ENCODE peak calls at places on chromosomes 4 and X, in ten cellular contexts. V, P, E, Q, S, B, U, F, O and N are unnamed samples.

GRCh38 chrX:40095588-40096394 is 2.0 kb downstream of the BCOR start:
- DNase-seq in P (no peak), E (peak; percentile 50), F (peak; percentile 18), V (peak; percentile 68), S (no peak), U (peak; percentile 52), B (peak; percentile 74), Q (no peak), O (peak; percentile 45), N (no peak)

GRCh38 chrX:154918060-154918483 is 31.9 kb downstream of the F8A1 start:
- DNase-seq in U (peak; percentile 84), F (peak; percentile 84), Q (peak; percentile 82), S (no peak), P (peak; percentile 63), O (peak; percentile 89), V (no peak), E (peak; percentile 30), B (peak; percentile 66), N (peak; percentile 8)

GRCh38 chr4:8159522-8160232 is 1.1 kb upstream of the ABLIM2 start:
- DNase-seq in U (no peak), V (peak; percentile 53), P (no peak), O (no peak), F (no peak), Q (no peak), B (peak; percentile 57), S (no peak), E (no peak), N (no peak)

GRCh38 chr4:38870098-38870850 is 2.7 kb downstream of the FAM114A1 start:
- DNase-seq in Q (no peak), U (no peak), P (no peak), E (no peak), B (no peak), F (no peak), O (no peak), V (no peak), S (no peak), N (no peak)

GRCh38 chr4:150948069-150948468 is 67.0 kb downstream of the LRBA start:
- DNase-seq in O (no peak), S (no peak), F (no peak), B (no peak), V (no peak), P (no peak), E (no peak), U (no peak), Q (no peak), N (no peak)

GRCh38 chr4:104682311-104682710 is 187.6 kb upstream of the CXXC4 start:
- DNase-seq in V (no peak), Q (no peak), P (no peak), B (no peak), U (no peak), E (no peak), F (no peak), S (no peak), O (no peak), N (no peak)

GRCh38 chrX:39196192-39197102 is 395.2 kb downstream of the MID1IP1 start:
- DNase-seq in Q (peak; percentile 46), U (peak; percentile 92), B (no peak), O (peak; percentile 54), S (no peak), E (peak; percentile 57), F (peak; percentile 44), V (no peak), P (peak; percentile 27), N (no peak)

GRCh38 chrX:136192839-136193414 is 45.6 kb downstream of the FHL1 start:
- DNase-seq in P (no peak), U (peak; percentile 95), B (no peak), O (peak; percentile 50), F (no peak), S (no peak), V (no peak), Q (no peak), E (no peak), N (no peak)

GRCh38 chrX:110003167-110004156 is 548 bp downstream of the TMEM164 start:
- DNase-seq in B (no peak), Q (peak; percentile 44), U (peak; percentile 45), E (peak; percentile 26), F (peak; percentile 50), P (peak; percentile 18), S (no peak), O (peak; percentile 23), V (peak; percentile 62), N (no peak)

GRCh38 chrX:111854778-111855490 is 21.0 kb upstream of the TRPC5OS start:
- DNase-seq in F (peak; percentile 59), B (no peak), Q (peak; percentile 13), S (no peak), V (no peak), U (no peak), O (no peak), P (no peak), E (no peak), N (no peak)

GRCh38 chrX:122439836-122440235 is 744.2 kb upstream of the GRIA3 start:
- DNase-seq in P (no peak), U (no peak), F (no peak), S (no peak), B (no peak), O (no peak), V (no peak), Q (no peak), E (no peak), N (no peak)

GRCh38 chrX:69037786-69038185 is 127.5 kb downstream of the PJA1 start:
- DNase-seq in U (no peak), B (no peak), O (no peak), F (no peak), S (no peak), P (no peak), E (no peak), Q (no peak), V (no peak), N (no peak)

GRCh38 chr4:107213880-107214279 is 177.8 kb upstream of the DKK2 start:
- DNase-seq in U (no peak), F (no peak), V (no peak), O (no peak), S (no peak), P (no peak), E (no peak), B (no peak), Q (no peak), N (no peak)

GRCh38 chr4:170089274-170089742 is 448 bp downstream of the AADAT start:
- DNase-seq in B (peak; percentile 90), V (no peak), F (peak; percentile 11), Q (peak; percentile 73), U (peak; percentile 39), O (peak; percentile 45), P (no peak), E (no peak), S (no peak), N (peak; percentile 34)

GRCh38 chr4:174036563-174036962 is 246.9 kb downstream of the FBXO8 start:
- DNase-seq in Q (no peak), U (no peak), B (no peak), V (no peak), O (no peak), S (no peak), F (no peak), P (no peak), E (no peak), N (no peak)

GRCh38 chrX:12304261-12304660 is 166.0 kb downstream of the FRMPD4 start:
- DNase-seq in Q (no peak), B (no peak), U (no peak), V (no peak), E (no peak), S (no peak), O (peak; percentile 60), P (no peak), F (no peak), N (no peak)

GRCh38 chr4:57055873-57056272 is 54.3 kb downstream of the IGFBP7 start:
- DNase-seq in O (no peak), U (no peak), B (no peak), V (no peak), Q (peak; percentile 90), P (no peak), S (no peak), F (no peak), E (no peak), N (no peak)

GRCh38 chrX:135977611-135978010 is 3.8 kb upstream of the MMGT1 start:
- DNase-seq in F (peak; percentile 4), Q (no peak), U (peak; percentile 82), O (no peak), V (no peak), B (no peak), P (no peak), E (no peak), S (no peak), N (no peak)

GRCh38 chrX:39605183-39605582 is 492.6 kb downstream of the BCOR start:
- DNase-seq in U (no peak), V (no peak), E (no peak), Q (peak; percentile 87), O (no peak), S (no peak), B (peak; percentile 6), F (no peak), P (no peak), N (no peak)

GRCh38 chr4:150006197-150006596 is 72.0 kb upstream of the DCLK2 start:
- DNase-seq in Q (no peak), B (no peak), U (peak; percentile 52), P (no peak), V (no peak), E (no peak), O (peak; percentile 36), F (no peak), S (no peak), N (no peak)

GRCh38 chr4:10590896-10591295 is 93.7 kb downstream of the CLNK start:
- DNase-seq in U (peak; percentile 79), F (no peak), O (no peak), S (no peak), E (no peak), Q (no peak), P (no peak), B (no peak), V (no peak), N (no peak)

GRCh38 chr4:156298230-156298629 is 344.6 kb upstream of the CTSO start:
- DNase-seq in U (peak; percentile 86), B (peak; percentile 79), Q (peak; percentile 15), V (no peak), E (no peak), P (peak; percentile 28), S (no peak), F (no peak), O (peak; percentile 77), N (no peak)

GRCh38 chr4:55859711-55860110 is 6.3 kb downstream of the EXOC1 start:
- DNase-seq in P (no peak), V (no peak), O (no peak), F (no peak), S (no peak), B (no peak), U (no peak), E (no peak), Q (no peak), N (no peak)

GRCh38 chr4:121448231-121448630 is 67.4 kb upstream of the QRFPR start:
- DNase-seq in Q (no peak), P (no peak), E (no peak), F (peak; percentile 92), O (no peak), B (no peak), S (no peak), V (no peak), U (no peak), N (no peak)

GRCh38 chrX:108736509-108737479 is at the start of gene IRS4:
- DNase-seq in E (no peak), Q (peak; percentile 97), P (peak; percentile 33), B (peak; percentile 61), V (no peak), O (peak; percentile 27), U (peak; percentile 10), F (no peak), S (no peak), N (peak; percentile 33)

GRCh38 chr4:109131559-109131958 is 170.9 kb downstream of the COL25A1 start:
- DNase-seq in S (no peak), E (no peak), U (no peak), Q (no peak), F (no peak), V (no peak), O (no peak), P (no peak), B (no peak), N (no peak)

GRCh38 chrX:118603981-118604380 is 108.4 kb downstream of the DOCK11 start:
- DNase-seq in Q (peak; percentile 77), F (peak; percentile 75), S (no peak), O (peak; percentile 76), V (no peak), P (peak; percentile 43), B (peak; percentile 57), E (peak; percentile 26), U (peak; percentile 70), N (no peak)

GRCh38 chr4:145406970-145407369 is 74.7 kb upstream of the SMAD1 start:
- DNase-seq in V (no peak), F (no peak), E (no peak), U (no peak), Q (no peak), P (no peak), B (no peak), O (peak; percentile 13), S (no peak), N (no peak)